ENCODE peak calls at places on chromosomes 2 and 18, in five cellular contexts. H is aorta, Y is stomach, W is heart left ventricle, R is cardiac muscle cell. G is an unnamed sample. For H3K4me1, the result is how much of the 10 kb centered on the place peaks cover.

GRCh38 chr2:122145805-122146204 is 390.4 kb downstream of the TSN start:
- DNase-seq in H (no peak), Y (no peak), W (no peak), R (no peak), G (no peak)

GRCh38 chr2:9280204-9280603 is 73.6 kb downstream of the ASAP2 start:
- DNase-seq in H (no peak), Y (no peak), W (no peak), R (no peak), G (no peak)

GRCh38 chr2:193843675-193844074 is 1648.9 kb upstream of the TMEFF2 start:
- DNase-seq in H (no peak), Y (no peak), W (no peak), R (no peak), G (no peak)

GRCh38 chr2:236887519-236887918 is 198.2 kb upstream of the COPS8 start:
- DNase-seq in H (peak), Y (no peak), W (no peak), R (no peak), G (no peak)

GRCh38 chr2:237932731-237933131 is 34.1 kb upstream of the UBE2F start:
- DNase-seq in H (no peak), Y (no peak), W (no peak), R (no peak), G (no peak)

GRCh38 chr2:162210385-162210784 is 32.9 kb downstream of the FAP start:
- DNase-seq in H (no peak), Y (no peak), W (no peak), R (no peak), G (no peak)

GRCh38 chr2:102166189-102166845 is 20.5 kb upstream of the IL1RL2 start:
- DNase-seq in H (no peak), Y (no peak), W (no peak), R (peak), G (no peak)

GRCh38 chr2:96937586-96937985 is 48.8 kb downstream of the FAM178B start:
- DNase-seq in H (peak), Y (no peak), W (no peak), R (no peak), G (no peak)

GRCh38 chr2:190862067-190862466 is 18.6 kb upstream of the GLS start:
- DNase-seq in H (no peak), Y (no peak), W (no peak), R (no peak), G (no peak)

GRCh38 chr2:143468341-143468888 is 339.2 kb downstream of the ARHGAP15 start:
- DNase-seq in H (no peak), Y (no peak), W (no peak), R (no peak), G (no peak)

GRCh38 chr2:156189143-156189542 is 143.4 kb downstream of the NR4A2 start:
- DNase-seq in H (no peak), Y (peak), W (no peak), R (no peak), G (no peak)

GRCh38 chr18:8777846-8778245 is 72.5 kb downstream of the MTCL1 start:
- DNase-seq in H (no peak), Y (no peak), W (no peak), R (no peak), G (no peak)

GRCh38 chr2:173986805-173987204 is 21.6 kb upstream of the SP3 start:
- DNase-seq in H (no peak), Y (no peak), W (peak), R (no peak), G (no peak)

GRCh38 chr2:99879481-99879880 is 262.9 kb downstream of the AFF3 start:
- DNase-seq in H (no peak), Y (no peak), W (no peak), R (no peak), G (peak)

GRCh38 chr2:99878951-99879350 is 263.4 kb downstream of the AFF3 start:
- DNase-seq in H (no peak), Y (no peak), W (no peak), R (no peak), G (no peak)

GRCh38 chr2:99876956-99877355 is 265.4 kb downstream of the AFF3 start:
- DNase-seq in H (no peak), Y (no peak), W (no peak), R (no peak), G (no peak)

GRCh38 chr2:99877963-99878362 is 264.4 kb downstream of the AFF3 start:
- DNase-seq in H (no peak), Y (no peak), W (no peak), R (peak), G (no peak)

GRCh38 chr2:99875627-99876026 is 266.8 kb downstream of the AFF3 start:
- DNase-seq in H (no peak), Y (no peak), W (no peak), R (no peak), G (no peak)
- H3K4me1 ChIP-seq in H (under half), Y (under half), W (under half), R (under half), G (under half)

GRCh38 chr2:166229678-166230023 is 101.8 kb upstream of the SCN1A start:
- DNase-seq in H (no peak), Y (no peak), W (no peak), R (no peak), G (no peak)

GRCh38 chr2:166234112-166234846 is 106.5 kb upstream of the SCN1A start:
- DNase-seq in H (no peak), Y (no peak), W (no peak), R (no peak), G (no peak)

GRCh38 chr2:166230724-166231070 is 102.9 kb upstream of the SCN1A start:
- DNase-seq in H (no peak), Y (no peak), W (no peak), R (no peak), G (no peak)

GRCh38 chr2:166233244-166233643 is 105.4 kb upstream of the SCN1A start:
- DNase-seq in H (no peak), Y (no peak), W (no peak), R (no peak), G (no peak)

GRCh38 chr2:166230024-166230723 is 102.4 kb upstream of the SCN1A start:
- DNase-seq in H (no peak), Y (no peak), W (no peak), R (no peak), G (no peak)
- H3K4me1 ChIP-seq in H (under half), Y (under half), W (under half), R (under half), G (under half)

GRCh38 chr2:66696374-66696773 is 261.4 kb downstream of the MEIS1 start:
- DNase-seq in H (no peak), Y (no peak), W (no peak), R (no peak), G (no peak)
- H3K4me1 ChIP-seq in H (under half), Y (under half), W (under half), R (under half), G (under half)

DNA sequence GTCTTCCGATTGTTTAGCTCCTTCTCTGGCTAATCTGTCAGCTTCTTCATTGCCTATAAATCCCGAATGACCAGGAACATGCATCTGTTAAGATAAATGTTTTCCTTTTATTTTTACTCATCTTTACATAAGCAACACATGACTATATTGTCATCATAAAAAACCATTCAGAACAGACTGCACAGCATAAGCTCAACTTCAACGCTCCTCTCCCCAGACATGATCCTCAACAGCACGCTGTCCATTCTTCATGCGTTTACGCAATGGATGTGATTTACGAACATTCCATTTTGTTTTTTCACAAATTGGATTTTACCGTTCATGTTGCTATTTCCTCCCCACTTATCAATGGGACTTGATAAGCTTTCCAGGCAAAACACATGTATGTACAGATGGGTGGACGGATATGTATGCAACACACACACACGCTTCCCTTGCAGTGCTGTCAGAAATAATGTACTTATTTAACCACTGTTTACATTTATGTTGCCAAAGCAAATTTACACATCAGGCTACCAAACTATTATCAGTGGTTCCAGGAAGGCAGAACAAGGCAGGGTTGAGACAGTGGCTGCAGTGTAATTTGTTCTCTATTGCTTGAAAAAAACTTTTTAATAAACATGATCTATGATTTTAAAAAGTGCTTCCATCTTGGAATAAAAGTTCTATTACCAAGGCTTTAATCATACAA is 12.2 kb downstream of the RNASEH1 start:
- DNase-seq in H (no peak), Y (no peak), W (no peak), R (no peak), G (no peak)
- H3K4me1 ChIP-seq in H (under half), Y (under half), W (under half), R (under half), G (under half)

DNA sequence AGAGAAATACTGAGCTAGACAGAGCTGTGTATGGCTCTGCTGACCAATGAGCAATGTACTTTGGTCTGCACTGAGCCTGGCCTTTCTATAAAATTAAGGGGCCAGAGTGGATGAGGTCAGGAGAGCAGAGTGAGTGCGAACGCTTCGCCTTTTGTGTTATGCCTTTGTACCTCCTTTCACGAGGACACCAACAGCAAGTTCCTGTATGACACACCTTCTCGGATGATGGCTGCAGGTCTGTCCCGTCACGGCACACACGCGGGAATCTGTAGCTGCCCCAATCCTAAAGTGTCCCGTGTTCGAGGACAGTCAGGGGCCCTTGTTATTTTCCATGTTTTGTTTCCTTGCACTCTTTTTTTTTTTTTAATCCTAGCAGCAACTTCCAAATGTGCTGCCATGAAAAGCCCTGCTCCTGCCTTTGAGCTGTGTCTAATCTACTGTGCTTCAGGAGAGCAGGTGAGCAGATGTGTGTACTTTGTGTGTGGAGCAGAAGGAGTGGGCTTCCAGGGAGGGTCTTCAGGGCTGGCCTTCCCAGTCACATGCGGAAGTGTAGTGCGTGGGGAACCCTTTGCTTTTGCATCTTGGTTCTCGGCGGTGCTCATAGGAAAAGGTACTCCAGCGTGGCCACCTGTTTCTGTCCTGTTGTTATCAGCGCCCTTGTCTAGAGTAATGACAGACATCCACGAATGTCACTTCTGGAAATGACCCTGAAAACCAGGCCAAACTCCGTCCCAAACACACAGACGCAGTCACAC is 213.2 kb downstream of the NDUFA10 start:
- DNase-seq in H (no peak), Y (no peak), W (peak), R (no peak), G (no peak)
- H3K4me1 ChIP-seq in H (under half), Y (under half), W (under half), R (under half), G (under half)

G was measured in Panc1.